ENCODE peak calls at places on chromosomes 6 and 20, in seven cellular contexts. E is fibroblast of pulmonary artery; V is stimulated activated CD4-positive, alpha-beta T cell treated with anti-CD3 and anti-CD28 coated beads, Interleukin-4, amount 100 ng/mL, for 48 hours; A is GF-D8; H is stimulated activated CD8-positive, alpha-beta memory T cell treated with anti-CD3 and anti-CD28 coated beads, Interleukin-15, amount 100 ng/mL, for 1 hour; B is kidney tubule cell; Z is AG08396. X is an unnamed sample.

GRCh38 chr6:130955755-130956154 is 107.3 kb downstream of the EPB41L2 start:
- DNase-seq in V (no peak), B (no peak), Z (no peak), H (no peak), A (no peak), E (no peak), X (no peak)

GRCh38 chr6:106165885-106166485 is 79.8 kb downstream of the PRDM1 start:
- DNase-seq in Z (no peak), H (no peak), V (no peak), E (no peak), B (peak; percentile 74), A (no peak), X (no peak)

GRCh38 chr6:106128981-106129761 is 43.0 kb downstream of the PRDM1 start:
- DNase-seq in Z (peak; percentile 71), H (no peak), A (no peak), V (no peak), B (peak; percentile 44), E (peak; percentile 68), X (no peak)

GRCh38 chr6:217048-217659 is 75.1 kb upstream of the DUSP22 start:
- DNase-seq in Z (no peak), A (no peak), V (no peak), H (no peak), E (no peak), B (no peak), X (no peak)

GRCh38 chr6:160927416-160927815 is 64.2 kb upstream of the MAP3K4 start:
- DNase-seq in H (no peak), E (no peak), A (no peak), Z (no peak), B (no peak), V (no peak), X (no peak)

GRCh38 chr6:10014561-10014960 is 400.3 kb downstream of the TFAP2A start:
- DNase-seq in E (no peak), H (no peak), V (no peak), Z (no peak), A (no peak), B (peak; percentile 17), X (no peak)

GRCh38 chr20:57910716-57911115 is 200.9 kb upstream of the PMEPA1 start:
- DNase-seq in E (no peak), B (no peak), A (no peak), H (no peak), V (no peak), Z (no peak), X (no peak)

GRCh38 chr6:42947950-42948349 is 12.6 kb upstream of the GNMT start:
- DNase-seq in V (no peak), A (no peak), H (no peak), E (no peak), Z (no peak), B (no peak), X (no peak)

GRCh38 chr20:43238833-43239232 is 49.1 kb upstream of the PTPRT start:
- DNase-seq in H (no peak), E (no peak), A (no peak), Z (no peak), B (no peak), V (no peak), X (no peak)

GRCh38 chr6:75317503-75318206 is 33.1 kb upstream of the TMEM30A start:
- DNase-seq in Z (peak; percentile 12), V (no peak), A (no peak), B (peak; percentile 59), H (no peak), E (peak; percentile 83), X (no peak)

GRCh38 chr6:159981591-159982245 is 12.8 kb downstream of the IGF2R start:
- DNase-seq in V (no peak), E (peak; percentile 91), A (peak; percentile 71), B (peak; percentile 73), H (no peak), Z (peak; percentile 55), X (no peak)

GRCh38 chr6:41039060-41039998 is at the start of gene UNC5CL:
- DNase-seq in E (peak; percentile 29), Z (peak; percentile 44), A (no peak), B (peak; percentile 85), V (peak; percentile 45), H (peak; percentile 32), X (no peak)

GRCh38 chr6:89369009-89369408 is 16.5 kb upstream of the UBE2J1 start:
- DNase-seq in B (peak; percentile 64), V (no peak), H (no peak), Z (peak; percentile 60), A (no peak), E (peak; percentile 63), X (no peak)

GRCh38 chr6:158571826-158572652 is 12.1 kb downstream of the TMEM181 start:
- DNase-seq in V (no peak), Z (no peak), H (no peak), A (no peak), B (peak; percentile 83), E (no peak), X (no peak)

GRCh38 chr6:21188505-21189223 is 404.9 kb upstream of the SOX4 start:
- DNase-seq in B (peak; percentile 14), V (no peak), Z (no peak), H (no peak), A (no peak), E (no peak), X (no peak)